ENCODE peak calls at places on chromosomes 12 and 14, in nine cellular contexts. T, R, P, I, A, Q, V, M and U are unnamed samples.

GRCh38 chr12:57157588-57158173 is 10.3 kb upstream of the LRP1-AS start:
- DNase-seq in M (no peak), Q (no peak), A (peak), R (no peak), V (no peak), T (no peak), P (no peak), I (no peak), U (no peak)

GRCh38 chr12:76445469-76445868 is 97.3 kb upstream of the BBS10 start:
- DNase-seq in P (no peak), V (no peak), I (no peak), R (peak), A (no peak), T (no peak), M (no peak), Q (no peak), U (no peak)

GRCh38 chr12:107302649-107303386 is 209.5 kb upstream of the CRY1 start:
- DNase-seq in R (peak), P (no peak), V (no peak), A (no peak), Q (no peak), T (no peak), I (no peak), M (no peak), U (no peak)

GRCh38 chr12:65517656-65518210 is 239.2 kb downstream of the MSRB3 start:
- DNase-seq in R (no peak), Q (no peak), V (no peak), A (no peak), I (no peak), M (no peak), P (no peak), T (no peak), U (no peak)

GRCh38 chr12:42759622-42760273 is 170.2 kb upstream of the PRICKLE1 start:
- DNase-seq in Q (no peak), V (no peak), R (peak), T (no peak), A (no peak), M (no peak), I (no peak), P (peak), U (no peak)

GRCh38 chr12:46266382-46266791 is 2.5 kb downstream of the SLC38A1 start:
- DNase-seq in A (peak), R (peak), Q (peak), T (no peak), V (no peak), P (peak), I (no peak), M (no peak), U (no peak)

GRCh38 chr12:44372259-44372658 is 503.9 kb downstream of the NELL2 start:
- DNase-seq in V (no peak), R (no peak), T (peak), I (no peak), A (no peak), M (no peak), Q (no peak), P (no peak), U (no peak)

GRCh38 chr12:129693731-129694130 is 210.1 kb downstream of the TMEM132D start:
- DNase-seq in M (no peak), A (no peak), V (no peak), T (no peak), I (no peak), R (no peak), P (no peak), Q (no peak), U (no peak)

GRCh38 chr12:52499836-52500560 is 6.9 kb upstream of the KRT6A start:
- DNase-seq in R (no peak), T (no peak), I (no peak), P (no peak), V (no peak), Q (no peak), A (no peak), M (no peak), U (no peak)

GRCh38 chr14:104582649-104583048 is 3.1 kb downstream of the C14orf180 start:
- DNase-seq in Q (no peak), V (no peak), P (no peak), M (no peak), T (no peak), I (no peak), A (no peak), R (no peak), U (no peak)

GRCh38 chr12:130419116-130419515 is 81.4 kb downstream of the PIWIL1 start:
- DNase-seq in I (no peak), A (no peak), V (no peak), T (no peak), P (no peak), R (no peak), Q (no peak), M (no peak), U (no peak)

GRCh38 chr12:49369723-49370145 is 2.5 kb downstream of the SPATS2 start:
- DNase-seq in Q (peak), M (no peak), T (no peak), V (no peak), I (no peak), P (peak), A (no peak), R (peak), U (peak)